ENCODE peak calls at places on chromosome 9, in seven cellular contexts. One of them, this sample, is unnamed.

GRCh38 chr9:35673132-35673997 is at the start of gene CA9:
- ATAC-seq in Panc1: peak
- ATAC-seq in heart left ventricle: peak
- ATAC-seq in activated T-cell treated with anti-CD3 and anti-CD28 coated beads, Interleukin-2, amount 50 U/mL, for 72 hours: no peak
- ATAC-seq in left cardiac atrium: peak
- ATAC-seq in HepG2: peak
- ATAC-seq in CD8-positive, alpha-beta T cell: no peak
- ATAC-seq in this sample: no peak

GRCh38 chr9:121559183-121559582 is 59.5 kb upstream of the GGTA1 start:
- ATAC-seq in CD8-positive, alpha-beta T cell: no peak
- ATAC-seq in Panc1: no peak
- ATAC-seq in activated T-cell treated with anti-CD3 and anti-CD28 coated beads, Interleukin-2, amount 50 U/mL, for 72 hours: no peak
- ATAC-seq in HepG2: no peak
- ATAC-seq in left cardiac atrium: no peak
- ATAC-seq in heart left ventricle: no peak
- ATAC-seq in this sample: no peak

GRCh38 chr9:85263288-85263687 is 478.5 kb downstream of the AGTPBP1 start:
- ATAC-seq in CD8-positive, alpha-beta T cell: no peak
- ATAC-seq in activated T-cell treated with anti-CD3 and anti-CD28 coated beads, Interleukin-2, amount 50 U/mL, for 72 hours: no peak
- ATAC-seq in HepG2: no peak
- ATAC-seq in heart left ventricle: no peak
- ATAC-seq in Panc1: no peak
- ATAC-seq in left cardiac atrium: no peak
- ATAC-seq in this sample: no peak

GRCh38 chr9:95834281-95834907 is 41.1 kb upstream of the ERCC6L2 start:
- ATAC-seq in Panc1: no peak
- ATAC-seq in activated T-cell treated with anti-CD3 and anti-CD28 coated beads, Interleukin-2, amount 50 U/mL, for 72 hours: peak
- ATAC-seq in heart left ventricle: no peak
- ATAC-seq in CD8-positive, alpha-beta T cell: no peak
- ATAC-seq in HepG2: no peak
- ATAC-seq in left cardiac atrium: no peak
- ATAC-seq in this sample: no peak

GRCh38 chr9:124792976-124793594 is 16.2 kb downstream of the OLFML2A start:
- ATAC-seq in activated T-cell treated with anti-CD3 and anti-CD28 coated beads, Interleukin-2, amount 50 U/mL, for 72 hours: no peak
- ATAC-seq in Panc1: no peak
- ATAC-seq in left cardiac atrium: no peak
- ATAC-seq in heart left ventricle: no peak
- ATAC-seq in HepG2: no peak
- ATAC-seq in CD8-positive, alpha-beta T cell: no peak
- ATAC-seq in this sample: peak

GRCh38 chr9:70053864-70054263 is 10.2 kb downstream of the MAMDC2 start:
- ATAC-seq in CD8-positive, alpha-beta T cell: no peak
- ATAC-seq in activated T-cell treated with anti-CD3 and anti-CD28 coated beads, Interleukin-2, amount 50 U/mL, for 72 hours: no peak
- ATAC-seq in Panc1: no peak
- ATAC-seq in HepG2: no peak
- ATAC-seq in left cardiac atrium: no peak
- ATAC-seq in heart left ventricle: no peak
- ATAC-seq in this sample: no peak

GRCh38 chr9:91073049-91073810 is 271.6 kb downstream of the SYK start:
- ATAC-seq in HepG2: no peak
- ATAC-seq in CD8-positive, alpha-beta T cell: no peak
- ATAC-seq in Panc1: no peak
- ATAC-seq in heart left ventricle: no peak
- ATAC-seq in left cardiac atrium: no peak
- ATAC-seq in activated T-cell treated with anti-CD3 and anti-CD28 coated beads, Interleukin-2, amount 50 U/mL, for 72 hours: no peak
- ATAC-seq in this sample: no peak

GRCh38 chr9:93326056-93326455 is 125.4 kb upstream of the FAM120A start:
- ATAC-seq in left cardiac atrium: no peak
- ATAC-seq in heart left ventricle: peak
- ATAC-seq in activated T-cell treated with anti-CD3 and anti-CD28 coated beads, Interleukin-2, amount 50 U/mL, for 72 hours: no peak
- ATAC-seq in CD8-positive, alpha-beta T cell: no peak
- ATAC-seq in HepG2: no peak
- ATAC-seq in Panc1: no peak
- ATAC-seq in this sample: no peak

GRCh38 chr9:90095682-90096081 is 490.9 kb downstream of the GADD45G start:
- ATAC-seq in activated T-cell treated with anti-CD3 and anti-CD28 coated beads, Interleukin-2, amount 50 U/mL, for 72 hours: peak
- ATAC-seq in Panc1: no peak
- ATAC-seq in HepG2: no peak
- ATAC-seq in heart left ventricle: peak
- ATAC-seq in CD8-positive, alpha-beta T cell: no peak
- ATAC-seq in left cardiac atrium: peak
- ATAC-seq in this sample: no peak

GRCh38 chr9:114250235-114250568 is 72.7 kb upstream of the ORM1 start:
- ATAC-seq in CD8-positive, alpha-beta T cell: no peak
- ATAC-seq in Panc1: no peak
- ATAC-seq in left cardiac atrium: peak
- ATAC-seq in heart left ventricle: peak
- ATAC-seq in HepG2: no peak
- ATAC-seq in activated T-cell treated with anti-CD3 and anti-CD28 coated beads, Interleukin-2, amount 50 U/mL, for 72 hours: no peak
- ATAC-seq in this sample: peak

GRCh38 chr9:79877943-79878612 is 306.3 kb downstream of the TLE4 start:
- ATAC-seq in activated T-cell treated with anti-CD3 and anti-CD28 coated beads, Interleukin-2, amount 50 U/mL, for 72 hours: no peak
- ATAC-seq in Panc1: no peak
- ATAC-seq in left cardiac atrium: no peak
- ATAC-seq in CD8-positive, alpha-beta T cell: no peak
- ATAC-seq in HepG2: no peak
- ATAC-seq in heart left ventricle: no peak
- ATAC-seq in this sample: no peak

GRCh38 chr9:37621299-37621934 is 29.0 kb upstream of the TOMM5 start:
- ATAC-seq in left cardiac atrium: no peak
- ATAC-seq in heart left ventricle: peak
- ATAC-seq in Panc1: no peak
- ATAC-seq in CD8-positive, alpha-beta T cell: no peak
- ATAC-seq in HepG2: no peak
- ATAC-seq in activated T-cell treated with anti-CD3 and anti-CD28 coated beads, Interleukin-2, amount 50 U/mL, for 72 hours: no peak
- ATAC-seq in this sample: no peak

GRCh38 chr9:36191290-36191645 is 547 bp downstream of the CLTA start:
- ATAC-seq in HepG2: peak
- ATAC-seq in left cardiac atrium: peak
- ATAC-seq in CD8-positive, alpha-beta T cell: peak
- ATAC-seq in Panc1: no peak
- ATAC-seq in heart left ventricle: no peak
- ATAC-seq in activated T-cell treated with anti-CD3 and anti-CD28 coated beads, Interleukin-2, amount 50 U/mL, for 72 hours: peak
- ATAC-seq in this sample: no peak

GRCh38 chr9:133426011-133426410 is 3.8 kb downstream of the ADAMTS13 start:
- ATAC-seq in heart left ventricle: no peak
- ATAC-seq in activated T-cell treated with anti-CD3 and anti-CD28 coated beads, Interleukin-2, amount 50 U/mL, for 72 hours: no peak
- ATAC-seq in Panc1: no peak
- ATAC-seq in HepG2: no peak
- ATAC-seq in left cardiac atrium: no peak
- ATAC-seq in CD8-positive, alpha-beta T cell: no peak
- ATAC-seq in this sample: no peak

GRCh38 chr9:122318284-122318683 is 52.5 kb upstream of the PTGS1 start:
- ATAC-seq in HepG2: no peak
- ATAC-seq in heart left ventricle: peak
- ATAC-seq in CD8-positive, alpha-beta T cell: no peak
- ATAC-seq in Panc1: no peak
- ATAC-seq in left cardiac atrium: peak
- ATAC-seq in activated T-cell treated with anti-CD3 and anti-CD28 coated beads, Interleukin-2, amount 50 U/mL, for 72 hours: no peak
- ATAC-seq in this sample: peak

GRCh38 chr9:131099088-131099611 is 2.8 kb downstream of the AIF1L start:
- ATAC-seq in activated T-cell treated with anti-CD3 and anti-CD28 coated beads, Interleukin-2, amount 50 U/mL, for 72 hours: no peak
- ATAC-seq in heart left ventricle: no peak
- ATAC-seq in left cardiac atrium: no peak
- ATAC-seq in CD8-positive, alpha-beta T cell: no peak
- ATAC-seq in HepG2: no peak
- ATAC-seq in Panc1: no peak
- ATAC-seq in this sample: no peak

GRCh38 chr9:14247577-14247976 is 66.4 kb downstream of the NFIB start:
- ATAC-seq in heart left ventricle: no peak
- ATAC-seq in activated T-cell treated with anti-CD3 and anti-CD28 coated beads, Interleukin-2, amount 50 U/mL, for 72 hours: no peak
- ATAC-seq in HepG2: no peak
- ATAC-seq in CD8-positive, alpha-beta T cell: no peak
- ATAC-seq in Panc1: no peak
- ATAC-seq in left cardiac atrium: no peak
- ATAC-seq in this sample: no peak

GRCh38 chr9:37054513-37054776 is 20.4 kb upstream of the PAX5 start:
- ATAC-seq in heart left ventricle: no peak
- ATAC-seq in activated T-cell treated with anti-CD3 and anti-CD28 coated beads, Interleukin-2, amount 50 U/mL, for 72 hours: no peak
- ATAC-seq in CD8-positive, alpha-beta T cell: no peak
- ATAC-seq in HepG2: peak
- ATAC-seq in Panc1: no peak
- ATAC-seq in left cardiac atrium: no peak
- ATAC-seq in this sample: no peak

GRCh38 chr9:100472725-100473261 is at the start of gene TMEFF1:
- ATAC-seq in CD8-positive, alpha-beta T cell: peak
- ATAC-seq in left cardiac atrium: peak
- ATAC-seq in HepG2: peak
- ATAC-seq in activated T-cell treated with anti-CD3 and anti-CD28 coated beads, Interleukin-2, amount 50 U/mL, for 72 hours: peak
- ATAC-seq in heart left ventricle: peak
- ATAC-seq in Panc1: peak
- ATAC-seq in this sample: peak

GRCh38 chr9:116323571-116323970 is 170.0 kb downstream of the PAPPA start:
- ATAC-seq in heart left ventricle: no peak
- ATAC-seq in left cardiac atrium: no peak
- ATAC-seq in activated T-cell treated with anti-CD3 and anti-CD28 coated beads, Interleukin-2, amount 50 U/mL, for 72 hours: no peak
- ATAC-seq in Panc1: no peak
- ATAC-seq in HepG2: no peak
- ATAC-seq in CD8-positive, alpha-beta T cell: no peak
- ATAC-seq in this sample: no peak

GRCh38 chr9:97504381-97505216 is 3.1 kb downstream of the TMOD1 start:
- ATAC-seq in left cardiac atrium: no peak
- ATAC-seq in heart left ventricle: peak
- ATAC-seq in HepG2: no peak
- ATAC-seq in activated T-cell treated with anti-CD3 and anti-CD28 coated beads, Interleukin-2, amount 50 U/mL, for 72 hours: no peak
- ATAC-seq in CD8-positive, alpha-beta T cell: no peak
- ATAC-seq in Panc1: no peak
- ATAC-seq in this sample: no peak

GRCh38 chr9:87601175-87601574 is 103.5 kb downstream of the DAPK1 start:
- ATAC-seq in CD8-positive, alpha-beta T cell: no peak
- ATAC-seq in activated T-cell treated with anti-CD3 and anti-CD28 coated beads, Interleukin-2, amount 50 U/mL, for 72 hours: no peak
- ATAC-seq in HepG2: peak
- ATAC-seq in left cardiac atrium: peak
- ATAC-seq in Panc1: no peak
- ATAC-seq in heart left ventricle: peak
- ATAC-seq in this sample: peak

GRCh38 chr9:35933525-35934067 is 24.3 kb downstream of the SPAAR start:
- ATAC-seq in HepG2: no peak
- ATAC-seq in CD8-positive, alpha-beta T cell: no peak
- ATAC-seq in heart left ventricle: no peak
- ATAC-seq in left cardiac atrium: no peak
- ATAC-seq in activated T-cell treated with anti-CD3 and anti-CD28 coated beads, Interleukin-2, amount 50 U/mL, for 72 hours: no peak
- ATAC-seq in Panc1: no peak
- ATAC-seq in this sample: no peak

GRCh38 chr9:81776834-81777233 is 87.5 kb upstream of the TLE1 start:
- ATAC-seq in Panc1: no peak
- ATAC-seq in HepG2: no peak
- ATAC-seq in activated T-cell treated with anti-CD3 and anti-CD28 coated beads, Interleukin-2, amount 50 U/mL, for 72 hours: no peak
- ATAC-seq in left cardiac atrium: no peak
- ATAC-seq in CD8-positive, alpha-beta T cell: no peak
- ATAC-seq in heart left ventricle: no peak
- ATAC-seq in this sample: no peak

GRCh38 chr9:120942186-120943001 is 15.8 kb upstream of the TRAF1 start:
- ATAC-seq in heart left ventricle: peak
- ATAC-seq in HepG2: no peak
- ATAC-seq in CD8-positive, alpha-beta T cell: no peak
- ATAC-seq in Panc1: no peak
- ATAC-seq in left cardiac atrium: peak
- ATAC-seq in activated T-cell treated with anti-CD3 and anti-CD28 coated beads, Interleukin-2, amount 50 U/mL, for 72 hours: no peak
- ATAC-seq in this sample: peak